ENCODE peak calls at places on chromosomes 2 and 18, in eight cellular contexts. R, B, U, G, W, I, M and K are unnamed samples.

GRCh38 chr2:124482551-124482950 is 457.5 kb downstream of the CNTNAP5 start:
- DNase-seq in W (no peak), G (no peak), R (no peak), I (no peak), U (no peak), M (no peak), B (no peak), K (no peak)

GRCh38 chr2:24496959-24497358 is 5.9 kb downstream of the NCOA1 start:
- DNase-seq in M (no peak), U (no peak), G (no peak), R (no peak), W (no peak), B (no peak), I (no peak), K (no peak)

GRCh38 chr18:10164241-10165160 is 250.7 kb downstream of the VAPA start:
- DNase-seq in G (no peak), I (no peak), R (no peak), W (no peak), U (no peak), B (no peak), M (no peak), K (no peak)

GRCh38 chr2:121617042-121617599 is 32.1 kb downstream of the CLASP1 start:
- DNase-seq in G (no peak), R (no peak), I (peak; percentile 62), B (no peak), M (no peak), U (peak; percentile 30), W (no peak), K (no peak)

GRCh38 chr18:23115683-23116096 is 19.6 kb upstream of the CABLES1 start:
- DNase-seq in B (peak; percentile 71), G (no peak), U (peak; percentile 93), I (no peak), W (peak; percentile 88), M (no peak), R (no peak), K (peak; percentile 27)

GRCh38 chr2:71226391-71226964 is 425 bp downstream of the PAIP2B start:
- DNase-seq in R (peak; percentile 50), W (no peak), B (no peak), G (no peak), I (peak; percentile 70), M (peak; percentile 24), U (no peak), K (no peak)

GRCh38 chr2:220969348-220969747 is 602.8 kb downstream of the EPHA4 start:
- DNase-seq in W (peak; percentile 12), G (no peak), R (no peak), M (no peak), I (no peak), B (no peak), U (no peak), K (no peak)

GRCh38 chr2:223084873-223085272 is 32.9 kb downstream of the KCNE4 start:
- DNase-seq in R (no peak), I (no peak), U (peak; percentile 91), W (no peak), B (no peak), M (no peak), G (no peak), K (no peak)

GRCh38 chr2:233227579-233227978 is 23.9 kb upstream of the ATG16L1 start:
- DNase-seq in U (no peak), W (no peak), B (no peak), I (no peak), R (no peak), G (no peak), M (no peak), K (no peak)

GRCh38 chr2:173914055-173914922 is 50.9 kb downstream of the SP3 start:
- DNase-seq in W (no peak), M (no peak), G (no peak), B (no peak), I (no peak), U (no peak), R (no peak), K (no peak)

GRCh38 chr18:13246121-13246520 is 27.6 kb downstream of the LDLRAD4 start:
- DNase-seq in R (no peak), I (no peak), M (no peak), B (no peak), W (no peak), U (no peak), G (no peak), K (no peak)

GRCh38 chr2:24111407-24111861 is 11.7 kb downstream of the PFN4 start:
- DNase-seq in W (peak; percentile 45), M (no peak), B (no peak), I (no peak), G (no peak), U (peak; percentile 20), R (no peak), K (no peak)

GRCh38 chr2:148927010-148927409 is 52.0 kb downstream of the KIF5C start:
- DNase-seq in R (peak; percentile 34), I (no peak), W (no peak), G (peak; percentile 36), M (no peak), B (no peak), U (no peak), K (peak; percentile 76)

GRCh38 chr2:197777823-197778407 is 7.2 kb downstream of the BOLL start:
- DNase-seq in I (peak; percentile 47), R (no peak), B (peak; percentile 45), M (no peak), U (peak; percentile 41), G (peak; percentile 31), W (no peak), K (peak; percentile 16)

GRCh38 chr2:142989276-142990204 is 112.1 kb downstream of the KYNU start:
- DNase-seq in U (peak; percentile 50), M (no peak), G (peak; percentile 5), W (no peak), R (no peak), B (peak; percentile 50), I (peak; percentile 43), K (peak; percentile 65)

GRCh38 chr2:241499146-241499965 is 9.0 kb downstream of the STK25 start:
- DNase-seq in U (no peak), M (peak; percentile 74), B (no peak), W (no peak), I (no peak), R (no peak), G (no peak), K (no peak)

GRCh38 chr2:99636432-99637034 is 146.7 kb upstream of the REV1 start:
- DNase-seq in B (no peak), M (no peak), W (no peak), I (peak; percentile 41), G (no peak), U (peak; percentile 83), R (peak; percentile 20), K (no peak)

GRCh38 chr2:69387770-69388481 is 899 bp upstream of the GFPT1 start:
- DNase-seq in M (no peak), U (no peak), W (no peak), R (no peak), I (no peak), G (no peak), B (no peak), K (no peak)

GRCh38 chr2:212709287-212709686 is 170.7 kb upstream of the ERBB4 start:
- DNase-seq in W (no peak), G (no peak), U (no peak), I (no peak), M (no peak), R (no peak), B (no peak), K (no peak)

GRCh38 chr18:78767648-78768071 is 212.0 kb upstream of the SALL3 start:
- DNase-seq in W (no peak), B (no peak), I (no peak), R (no peak), U (no peak), G (no peak), M (no peak), K (no peak)

GRCh38 chr2:100852999-100853908 is 33.3 kb downstream of the NPAS2 start:
- DNase-seq in U (no peak), R (no peak), M (no peak), I (peak; percentile 11), B (no peak), W (no peak), G (no peak), K (peak; percentile 61)

GRCh38 chr2:24830351-24830750 is 37.1 kb downstream of the CENPO start:
- DNase-seq in G (peak; percentile 44), U (peak; percentile 49), R (no peak), B (no peak), I (no peak), W (no peak), M (no peak), K (no peak)

GRCh38 chr2:25098558-25099486 is 56.9 kb downstream of the EFR3B start:
- DNase-seq in R (no peak), B (no peak), W (no peak), I (no peak), G (no peak), M (no peak), U (peak; percentile 78), K (no peak)

GRCh38 chr2:236366406-236366805 is 102.2 kb upstream of the ASB18 start:
- DNase-seq in B (no peak), G (peak; percentile 45), R (no peak), M (no peak), W (no peak), I (no peak), U (no peak), K (peak; percentile 55)

GRCh38 chr2:73266061-73266891 is 18.0 kb downstream of the FBXO41 start:
- DNase-seq in B (no peak), W (peak; percentile 17), I (no peak), M (no peak), U (no peak), G (no peak), R (no peak), K (no peak)

GRCh38 chr2:70469435-70469834 is 84.2 kb downstream of the TGFA start:
- DNase-seq in R (no peak), B (no peak), M (no peak), G (no peak), I (no peak), W (no peak), U (no peak), K (no peak)

GRCh38 chr18:60292186-60292585 is 80.4 kb downstream of the MC4R start:
- DNase-seq in B (no peak), M (peak; percentile 79), I (no peak), W (no peak), G (no peak), U (no peak), R (no peak), K (no peak)

GRCh38 chr18:78884502-78884901 is 95.1 kb upstream of the SALL3 start:
- DNase-seq in I (peak; percentile 6), R (no peak), W (no peak), M (no peak), U (no peak), G (no peak), B (no peak), K (peak; percentile 10)

GRCh38 chr18:76126327-76126726 is 368.7 kb downstream of the ZNF516 start:
- DNase-seq in W (no peak), G (no peak), B (no peak), M (no peak), I (no peak), U (no peak), R (no peak), K (no peak)

GRCh38 chr2:168518555-168519066 is 62.5 kb downstream of the CERS6 start:
- DNase-seq in G (no peak), W (no peak), R (no peak), M (no peak), B (no peak), I (no peak), U (peak; percentile 52), K (peak; percentile 22)

GRCh38 chr2:142131016-142131714 is at the start of gene LRP1B:
- DNase-seq in B (peak; percentile 55), U (peak; percentile 24), I (no peak), W (no peak), M (no peak), R (no peak), G (peak; percentile 23), K (no peak)